ENCODE peak calls at places on chromosomes 13 and 19, in six cellular contexts. D, O, P, C, E and N are unnamed samples.

GRCh38 chr19:40264314-40265054 is 20.7 kb downstream of the AKT2 start:
- DNase-seq in D (no peak), C (no peak), O (no peak), P (no peak), E (no peak), N (no peak)

GRCh38 chr13:51942189-51942588 is 69.1 kb downstream of the ATP7B start:
- DNase-seq in E (no peak), D (no peak), P (no peak), C (peak), O (no peak), N (no peak)

GRCh38 chr13:28557725-28558124 is 62.8 kb upstream of the FLT1 start:
- DNase-seq in D (no peak), C (no peak), P (no peak), E (no peak), O (no peak), N (no peak)

GRCh38 chr19:55687281-55688172 is 12.5 kb downstream of the EPN1 start:
- DNase-seq in C (no peak), O (no peak), D (no peak), P (no peak), E (no peak), N (peak)

GRCh38 chr13:50129065-50129922 is 114.0 kb downstream of the KCNRG start:
- DNase-seq in C (no peak), E (no peak), D (peak), P (no peak), O (no peak), N (peak)

GRCh38 chr13:53131361-53131760 is 102.7 kb downstream of the OLFM4 start:
- DNase-seq in O (no peak), P (no peak), E (no peak), C (no peak), D (no peak), N (no peak)

GRCh38 chr19:47824396-47824795 is 2.7 kb downstream of the CRX start:
- DNase-seq in O (no peak), D (no peak), C (no peak), P (no peak), E (no peak), N (no peak)

GRCh38 chr13:51585234-51585672 is 991 bp downstream of the WDFY2 start:
- DNase-seq in C (no peak), D (no peak), O (no peak), E (no peak), P (no peak), N (no peak)

GRCh38 chr19:35436477-35437141 is 11.4 kb upstream of the FFAR2 start:
- DNase-seq in P (no peak), O (no peak), C (no peak), D (peak), E (no peak), N (no peak)

GRCh38 chr13:38577048-38577447 is 109.8 kb upstream of the FREM2 start:
- DNase-seq in O (no peak), C (no peak), P (no peak), D (no peak), E (no peak), N (no peak)

GRCh38 chr19:38060346-38060745 is 153.3 kb downstream of the SIPA1L3 start:
- DNase-seq in O (no peak), E (no peak), D (no peak), P (no peak), C (no peak), N (no peak)

GRCh38 chr13:49779721-49780120 is 12.8 kb downstream of the KPNA3 start:
- DNase-seq in D (no peak), E (no peak), P (no peak), O (no peak), C (no peak), N (no peak)